ENCODE peak calls at places on chromosome X, in five cellular contexts. One of them, this sample, is unnamed.

GRCh38 chrX:96453139-96453538 is 231.5 kb upstream of the DIAPH2 start:
- DNase-seq in GM23338: no peak
- DNase-seq in HCT116: no peak
- DNase-seq in GM23248: no peak
- DNase-seq in PC-3: no peak
- DNase-seq in this sample: no peak

GRCh38 chrX:3143043-3143799 is 102.0 kb downstream of the ARSF start:
- DNase-seq in GM23338: no peak
- DNase-seq in HCT116: peak
- DNase-seq in PC-3: no peak
- DNase-seq in GM23248: no peak
- DNase-seq in this sample: peak

GRCh38 chrX:83508006-83508405 is at the start of gene POU3F4:
- DNase-seq in HCT116: no peak
- DNase-seq in GM23248: peak
- DNase-seq in PC-3: no peak
- DNase-seq in GM23338: peak
- DNase-seq in this sample: no peak

GRCh38 chrX:119266364-119266995 is 30.4 kb downstream of the PGRMC1 start:
- DNase-seq in HCT116: peak
- DNase-seq in GM23338: peak
- DNase-seq in PC-3: peak
- DNase-seq in GM23248: peak
- DNase-seq in this sample: peak

GRCh38 chrX:66680451-66680850 is 41.6 kb upstream of the EDA2R start:
- DNase-seq in GM23338: no peak
- DNase-seq in PC-3: no peak
- DNase-seq in HCT116: no peak
- DNase-seq in GM23248: peak
- DNase-seq in this sample: no peak

GRCh38 chrX:141673946-141674345 is 24.6 kb downstream of the SPANXD start:
- DNase-seq in GM23248: no peak
- DNase-seq in GM23338: no peak
- DNase-seq in HCT116: no peak
- DNase-seq in PC-3: peak
- DNase-seq in this sample: no peak

GRCh38 chrX:15797707-15798106 is 7.4 kb downstream of the ZRSR2 start:
- DNase-seq in GM23248: no peak
- DNase-seq in GM23338: no peak
- DNase-seq in HCT116: no peak
- DNase-seq in PC-3: no peak
- DNase-seq in this sample: no peak

GRCh38 chrX:147912093-147912801 is 528 bp downstream of the FMR1 start:
- DNase-seq in PC-3: peak
- DNase-seq in HCT116: no peak
- DNase-seq in GM23248: peak
- DNase-seq in GM23338: peak
- DNase-seq in this sample: peak

GRCh38 chrX:45849261-45849660 is 648.6 kb upstream of the DIPK2B start:
- DNase-seq in GM23248: peak
- DNase-seq in HCT116: peak
- DNase-seq in GM23338: peak
- DNase-seq in PC-3: peak
- DNase-seq in this sample: peak

GRCh38 chrX:50183891-50184290 is 16.9 kb downstream of the AKAP4 start:
- DNase-seq in HCT116: no peak
- DNase-seq in PC-3: no peak
- DNase-seq in GM23338: no peak
- DNase-seq in GM23248: no peak
- DNase-seq in this sample: no peak

GRCh38 chrX:17542123-17542522 is 167.1 kb downstream of the NHS start:
- DNase-seq in PC-3: no peak
- DNase-seq in GM23338: no peak
- DNase-seq in GM23248: no peak
- DNase-seq in HCT116: no peak
- DNase-seq in this sample: no peak

GRCh38 chrX:123720486-123720885 is 12.4 kb downstream of the THOC2 start:
- DNase-seq in GM23248: no peak
- DNase-seq in PC-3: peak
- DNase-seq in HCT116: no peak
- DNase-seq in GM23338: no peak
- DNase-seq in this sample: no peak

GRCh38 chrX:76605390-76605789 is 177.9 kb downstream of the MAGEE1 start:
- DNase-seq in PC-3: no peak
- DNase-seq in GM23248: no peak
- DNase-seq in GM23338: no peak
- DNase-seq in HCT116: no peak
- DNase-seq in this sample: no peak

GRCh38 chrX:134484039-134484438 is 24.1 kb downstream of the HPRT1 start:
- DNase-seq in GM23248: peak
- DNase-seq in PC-3: peak
- DNase-seq in HCT116: peak
- DNase-seq in GM23338: peak
- DNase-seq in this sample: peak

GRCh38 chrX:37796805-37797204 is 16.9 kb downstream of the CYBB start:
- DNase-seq in GM23248: no peak
- DNase-seq in HCT116: no peak
- DNase-seq in PC-3: no peak
- DNase-seq in GM23338: no peak
- DNase-seq in this sample: peak

GRCh38 chrX:125090046-125090445 is 229.6 kb upstream of the TEX13C start:
- DNase-seq in PC-3: peak
- DNase-seq in GM23248: no peak
- DNase-seq in HCT116: no peak
- DNase-seq in GM23338: no peak
- DNase-seq in this sample: peak

GRCh38 chrX:99469439-99469838 is 940.6 kb downstream of the PCDH19 start:
- DNase-seq in GM23338: no peak
- DNase-seq in HCT116: no peak
- DNase-seq in PC-3: no peak
- DNase-seq in GM23248: no peak
- DNase-seq in this sample: no peak

GRCh38 chrX:93673869-93674271 is at the start of gene FAM133A:
- DNase-seq in PC-3: peak
- DNase-seq in GM23248: peak
- DNase-seq in HCT116: no peak
- DNase-seq in GM23338: no peak
- DNase-seq in this sample: peak

GRCh38 chrX:119218198-119218597 is 17.9 kb upstream of the PGRMC1 start:
- DNase-seq in GM23248: peak
- DNase-seq in PC-3: peak
- DNase-seq in GM23338: peak
- DNase-seq in HCT116: no peak
- DNase-seq in this sample: no peak

GRCh38 chrX:47311857-47312774 is 58.3 kb upstream of the ZNF157 start:
- DNase-seq in HCT116: peak
- DNase-seq in GM23338: peak
- DNase-seq in GM23248: peak
- DNase-seq in PC-3: peak
- DNase-seq in this sample: no peak

GRCh38 chrX:139126493-139126892 is 404.0 kb upstream of the F9 start:
- DNase-seq in GM23338: peak
- DNase-seq in PC-3: peak
- DNase-seq in HCT116: no peak
- DNase-seq in GM23248: peak
- DNase-seq in this sample: peak

GRCh38 chrX:70878925-70879324 is 29.6 kb downstream of the TEX11 start:
- DNase-seq in GM23338: no peak
- DNase-seq in HCT116: no peak
- DNase-seq in PC-3: no peak
- DNase-seq in GM23248: no peak
- DNase-seq in this sample: peak

GRCh38 chrX:11010476-11010875 is 100.7 kb upstream of the HCCS start:
- DNase-seq in HCT116: no peak
- DNase-seq in PC-3: peak
- DNase-seq in GM23248: peak
- DNase-seq in GM23338: no peak
- DNase-seq in this sample: no peak

GRCh38 chrX:86002076-86002896 is 45.1 kb downstream of the CHM start:
- DNase-seq in GM23338: peak
- DNase-seq in PC-3: peak
- DNase-seq in HCT116: peak
- DNase-seq in GM23248: no peak
- DNase-seq in this sample: peak

GRCh38 chrX:1601051-1601767 is 9.8 kb downstream of the AKAP17A start:
- DNase-seq in PC-3: no peak
- DNase-seq in GM23338: no peak
- DNase-seq in GM23248: no peak
- DNase-seq in HCT116: no peak
- DNase-seq in this sample: no peak

GRCh38 chrX:39689374-39690104 is 408.2 kb downstream of the BCOR start:
- DNase-seq in GM23338: peak
- DNase-seq in PC-3: no peak
- DNase-seq in GM23248: peak
- DNase-seq in HCT116: no peak
- DNase-seq in this sample: no peak

GRCh38 chrX:149527705-149528104 is 13.1 kb upstream of the EOLA1 start:
- DNase-seq in HCT116: no peak
- DNase-seq in GM23248: peak
- DNase-seq in PC-3: peak
- DNase-seq in GM23338: peak
- DNase-seq in this sample: peak

GRCh38 chrX:107324493-107325310 is 118.3 kb downstream of the DNAAF6 start:
- DNase-seq in PC-3: peak
- DNase-seq in GM23338: peak
- DNase-seq in HCT116: no peak
- DNase-seq in GM23248: peak
- DNase-seq in this sample: peak

GRCh38 chrX:151713859-151714258 is 2.0 kb upstream of the FATE1 start:
- DNase-seq in GM23338: peak
- DNase-seq in PC-3: peak
- DNase-seq in HCT116: peak
- DNase-seq in GM23248: peak
- DNase-seq in this sample: peak

GRCh38 chrX:15343075-15343476 is 7.8 kb upstream of the PIGA start:
- DNase-seq in HCT116: no peak
- DNase-seq in GM23338: no peak
- DNase-seq in GM23248: peak
- DNase-seq in PC-3: peak
- DNase-seq in this sample: no peak

GRCh38 chrX:77415161-77415560 is 32.0 kb upstream of the FGF16 start:
- DNase-seq in GM23248: peak
- DNase-seq in GM23338: peak
- DNase-seq in PC-3: peak
- DNase-seq in HCT116: no peak
- DNase-seq in this sample: no peak

GRCh38 chrX:115912372-115912897 is 258.1 kb upstream of the AGTR2 start:
- DNase-seq in PC-3: peak
- DNase-seq in GM23248: peak
- DNase-seq in GM23338: peak
- DNase-seq in HCT116: no peak
- DNase-seq in this sample: peak

GRCh38 chrX:44447214-44447613 is 95.4 kb downstream of the FUNDC1 start:
- DNase-seq in PC-3: no peak
- DNase-seq in GM23248: no peak
- DNase-seq in HCT116: no peak
- DNase-seq in GM23338: no peak
- DNase-seq in this sample: no peak

GRCh38 chrX:11129546-11129945 is 18.4 kb downstream of the HCCS start:
- DNase-seq in HCT116: no peak
- DNase-seq in GM23248: no peak
- DNase-seq in GM23338: peak
- DNase-seq in PC-3: no peak
- DNase-seq in this sample: no peak

GRCh38 chrX:116010939-116011338 is 159.6 kb upstream of the AGTR2 start:
- DNase-seq in PC-3: no peak
- DNase-seq in GM23248: no peak
- DNase-seq in HCT116: no peak
- DNase-seq in GM23338: no peak
- DNase-seq in this sample: no peak

GRCh38 chrX:100812216-100813158 is 7.7 kb upstream of the CSTF2 start:
- DNase-seq in HCT116: no peak
- DNase-seq in GM23338: peak
- DNase-seq in GM23248: no peak
- DNase-seq in PC-3: peak
- DNase-seq in this sample: no peak

GRCh38 chrX:1430451-1430850 is 22.3 kb downstream of the ASMTL start:
- DNase-seq in GM23338: no peak
- DNase-seq in HCT116: no peak
- DNase-seq in PC-3: no peak
- DNase-seq in GM23248: no peak
- DNase-seq in this sample: no peak

GRCh38 chrX:10484683-10485247 is 135.6 kb downstream of the MID1 start:
- DNase-seq in GM23338: peak
- DNase-seq in HCT116: no peak
- DNase-seq in PC-3: peak
- DNase-seq in GM23248: peak
- DNase-seq in this sample: no peak

GRCh38 chrX:100980608-100981497 is 11.3 kb downstream of the ARL13A start:
- DNase-seq in PC-3: peak
- DNase-seq in HCT116: peak
- DNase-seq in GM23248: peak
- DNase-seq in GM23338: no peak
- DNase-seq in this sample: no peak

GRCh38 chrX:19709812-19710518 is 177.4 kb downstream of the SH3KBP1 start:
- DNase-seq in GM23248: peak
- DNase-seq in GM23338: no peak
- DNase-seq in HCT116: peak
- DNase-seq in PC-3: peak
- DNase-seq in this sample: no peak
- H3K4me2 ChIP-seq in GM23248: peak
- H3K4me2 ChIP-seq in GM23338: no peak
- H3K4me2 ChIP-seq in HCT116: peak
- H3K4me2 ChIP-seq in PC-3: peak
- H3K4me2 ChIP-seq in this sample: no peak

GRCh38 chrX:105173071-105173470 is 47.4 kb downstream of the TEX13A start:
- DNase-seq in GM23248: no peak
- DNase-seq in HCT116: no peak
- DNase-seq in GM23338: no peak
- DNase-seq in PC-3: peak
- DNase-seq in this sample: no peak
- TF ChIP-seq EZH2phosphoT487 in GM23248: no peak
- TF ChIP-seq EZH2phosphoT487 in HCT116: no peak
- TF ChIP-seq EZH2phosphoT487 in GM23338: no peak
- TF ChIP-seq EZH2phosphoT487 in PC-3: no peak
- TF ChIP-seq EZH2phosphoT487 in this sample: no peak

GRCh38 chrX:4831574-4831973 is 1118.1 kb upstream of the PRKX start:
- DNase-seq in GM23248: no peak
- DNase-seq in HCT116: no peak
- DNase-seq in PC-3: peak
- DNase-seq in GM23338: no peak
- DNase-seq in this sample: no peak
- H3K4me2 ChIP-seq in GM23248: no peak
- H3K4me2 ChIP-seq in HCT116: no peak
- H3K4me2 ChIP-seq in PC-3: peak
- H3K4me2 ChIP-seq in GM23338: no peak
- H3K4me2 ChIP-seq in this sample: no peak

GRCh38 chrX:9189286-9189685 is 155.4 kb upstream of the FAM9B start:
- DNase-seq in GM23248: no peak
- DNase-seq in PC-3: no peak
- DNase-seq in HCT116: no peak
- DNase-seq in GM23338: no peak
- DNase-seq in this sample: no peak
- TF ChIP-seq EZH2phosphoT487 in GM23248: no peak
- TF ChIP-seq EZH2phosphoT487 in PC-3: no peak
- TF ChIP-seq EZH2phosphoT487 in HCT116: no peak
- TF ChIP-seq EZH2phosphoT487 in GM23338: no peak
- TF ChIP-seq EZH2phosphoT487 in this sample: no peak

GRCh38 chrX:72621619-72622485 is 49.2 kb upstream of the HDAC8 start:
- DNase-seq in GM23338: no peak
- DNase-seq in HCT116: peak
- DNase-seq in GM23248: peak
- DNase-seq in PC-3: peak
- DNase-seq in this sample: no peak
- H3K4me2 ChIP-seq in GM23338: no peak
- H3K4me2 ChIP-seq in HCT116: peak
- H3K4me2 ChIP-seq in GM23248: peak
- H3K4me2 ChIP-seq in PC-3: peak
- H3K4me2 ChIP-seq in this sample: no peak